ENCODE peak calls at places on chromosome 17, in seven cellular contexts. W is A549, C is body of pancreas, Y is heart right ventricle, I is cardiac muscle cell, V is left ventricle myocardium inferior, J is ovary. K is an unnamed sample.
A peak's percentile ranks its signal among the peaks of the same experiment; 100 is the strongest.

GRCh38 chr17:535165-535564 is 179.5 kb downstream of the VPS53 start:
- DNase-seq in W (no peak), C (no peak), Y (no peak), I (no peak), V (no peak), J (no peak), K (no peak)

GRCh38 chr17:53088501-53088900 is 734.2 kb upstream of the KIF2B start:
- DNase-seq in W (no peak), C (no peak), Y (no peak), I (no peak), V (no peak), J (no peak), K (no peak)

GRCh38 chr17:683040-683439 is 31.6 kb downstream of the VPS53 start:
- DNase-seq in W (no peak), C (no peak), Y (no peak), I (no peak), V (no peak), J (no peak), K (no peak)

GRCh38 chr17:43528319-43528987 is 17.7 kb downstream of the ETV4 start:
- DNase-seq in W (no peak), C (peak; percentile 68), Y (peak; percentile 34), I (no peak), V (peak; percentile 43), J (peak; percentile 35), K (no peak)

GRCh38 chr17:3777366-3777765 is 23.6 kb downstream of the ITGAE start:
- DNase-seq in W (no peak), C (no peak), Y (no peak), I (no peak), V (no peak), J (no peak), K (no peak)

GRCh38 chr17:57097832-57098421 is 12.9 kb downstream of the AKAP1 start:
- DNase-seq in W (no peak), C (peak; percentile 45), Y (peak; percentile 74), I (peak; percentile 77), V (no peak), J (no peak), K (no peak)

GRCh38 chr17:69959291-69959690 is 115.7 kb upstream of the KCNJ16 start:
- DNase-seq in W (no peak), C (no peak), Y (no peak), I (no peak), V (no peak), J (no peak), K (no peak)

GRCh38 chr17:46036491-46036890 is 37.4 kb downstream of the STH start:
- DNase-seq in W (no peak), C (no peak), Y (no peak), I (no peak), V (no peak), J (no peak), K (no peak)

GRCh38 chr17:58268326-58268725 is 12.4 kb downstream of the MPO start:
- DNase-seq in W (no peak), C (no peak), Y (no peak), I (no peak), V (no peak), J (no peak), K (no peak)

GRCh38 chr17:17792143-17792550 is 44.6 kb downstream of the SREBF1 start:
- DNase-seq in W (no peak), C (no peak), Y (no peak), I (no peak), V (no peak), J (no peak), K (no peak)

GRCh38 chr17:81340606-81341346 is 45.7 kb upstream of the SLC38A10 start:
- DNase-seq in W (no peak), C (peak; percentile 79), Y (peak; percentile 80), I (no peak), V (no peak), J (peak; percentile 69), K (no peak)

GRCh38 chr17:81685108-81685507 is 1.3 kb downstream of the HGS start:
- DNase-seq in W (no peak), C (no peak), Y (no peak), I (no peak), V (no peak), J (no peak), K (peak; percentile 88)

DNA sequence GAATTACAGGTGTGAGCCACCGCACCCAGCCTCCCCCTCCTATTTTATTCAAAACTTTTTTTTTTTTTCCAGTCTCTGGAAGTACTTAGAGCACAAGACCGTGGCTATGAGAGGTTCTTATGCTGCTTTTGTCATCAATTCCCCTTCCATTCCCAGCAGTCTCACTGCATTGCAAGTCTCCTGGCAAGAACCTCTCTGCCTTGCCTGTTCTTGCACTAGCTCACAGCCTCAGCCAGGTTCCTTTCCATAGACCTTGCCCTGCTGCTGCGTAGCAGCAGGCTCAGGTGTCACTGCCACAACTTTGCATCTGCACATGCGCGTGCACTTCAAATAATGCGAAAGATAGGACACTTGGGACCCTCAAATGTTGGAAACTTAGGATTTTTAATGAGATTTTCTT is 15.6 kb downstream of the ATP6V0A1 start:
- DNase-seq in W (no peak), C (peak; percentile 18), Y (no peak), I (no peak), V (no peak), J (no peak), K (no peak)
- H3K27ac ChIP-seq in W (no peak overlapping the region), C (no peak overlapping the region), Y (no peak overlapping the region), I (no peak overlapping the region), V (no peak overlapping the region), J (no peak overlapping the region), K (no peak overlapping the region)

GRCh38 chr17:29622337-29623282 is at the start of gene CORO6:
- DNase-seq in W (peak; percentile 50), C (peak; percentile 37), Y (no peak), I (peak; percentile 92), V (peak; percentile 70), J (peak; percentile 78), K (no peak)
- H3K4me1 ChIP-seq in W (peaks cover 38% of the 10 kb centered on the region), C (peaks cover 21% of the 10 kb centered on the region), Y (peaks cover 38% of the 10 kb centered on the region), I (peaks cover 45% of the 10 kb centered on the region), V (peaks cover 72% of the 10 kb centered on the region), J (peaks cover 2% of the 10 kb centered on the region), K (peaks cover 34% of the 10 kb centered on the region)

GRCh38 chr17:47830991-47831933 is at the start of the genes LRRC46 and MRPL10:
- DNase-seq in W (peak; percentile 94), C (peak; percentile 94), Y (peak; percentile 93), I (peak; percentile 97), V (peak; percentile 93), J (peak; percentile 97), K (peak; percentile 83)
- TF ChIP-seq CTCF in W (peak; percentile 55), C (no peak), Y (no peak), I (peak; percentile 34), V (no peak), J (no peak), K (peak; percentile 61)

DNA sequence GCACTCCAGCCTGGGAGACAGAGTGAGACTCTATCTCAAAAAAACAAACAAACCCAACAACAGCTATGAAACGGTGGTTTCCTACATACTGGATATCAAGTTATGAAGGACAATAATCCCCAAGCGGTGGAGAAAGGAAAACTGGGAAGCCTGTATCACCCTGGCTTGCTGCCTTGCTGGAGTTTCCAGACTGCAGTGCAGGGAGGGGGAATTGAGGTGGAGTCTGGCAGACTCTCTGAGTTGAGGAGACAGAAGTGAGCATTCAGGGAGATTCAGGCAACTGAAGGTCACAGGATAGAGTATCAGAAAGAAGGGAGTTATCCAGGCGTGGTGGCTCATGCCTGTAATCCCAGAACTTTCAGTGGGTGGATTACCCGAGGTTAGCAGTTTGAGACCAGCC is 11.9 kb downstream of the QRICH2 start:
- DNase-seq in W (no peak), C (no peak), Y (no peak), I (no peak), V (no peak), J (no peak), K (no peak)
- H3K27ac ChIP-seq in W (no peak overlapping the region), C (no peak overlapping the region), Y (no peak overlapping the region), I (no peak overlapping the region), V (no peak overlapping the region), J (no peak overlapping the region), K (no peak overlapping the region)

DNA sequence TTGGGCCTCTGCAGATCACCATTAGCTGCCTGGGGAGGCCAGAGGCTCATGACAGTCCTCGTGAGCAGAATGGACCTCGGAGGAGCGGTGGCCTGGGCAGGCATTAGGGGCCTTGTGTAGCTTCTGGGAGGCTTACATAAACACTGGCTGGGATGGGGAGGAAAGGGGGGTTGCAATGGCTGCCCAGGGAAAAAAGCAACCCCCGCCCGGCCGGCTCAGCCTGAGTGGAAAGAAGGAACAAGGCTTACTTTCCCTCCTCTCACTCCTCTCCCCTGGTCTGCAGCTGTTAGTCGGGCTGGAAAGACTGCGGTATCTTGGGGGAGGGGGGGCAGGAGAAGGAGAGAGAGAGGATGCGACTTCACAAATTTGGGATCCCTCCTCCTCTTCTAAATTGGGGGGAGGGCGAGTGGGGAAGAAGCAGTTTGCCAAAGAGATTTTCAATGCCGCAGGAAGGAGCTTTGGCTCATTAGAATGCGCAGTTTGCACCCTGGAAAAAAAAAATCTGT is 6.4 kb upstream of the NR1D1 start:
- DNase-seq in W (no peak), C (no peak), Y (peak; percentile 60), I (no peak), V (peak; percentile 33), J (peak; percentile 67), K (no peak)
- H3K4me1 ChIP-seq in W (peaks cover 63% of the 10 kb centered on the region), C (peaks cover 74% of the 10 kb centered on the region), Y (peaks cover 87% of the 10 kb centered on the region), I (peaks cover 52% of the 10 kb centered on the region), V (peaks cover 100% of the 10 kb centered on the region), J (peaks cover 51% of the 10 kb centered on the region), K (peaks cover 20% of the 10 kb centered on the region)

GRCh38 chr17:80006339-80006720 is 29.3 kb downstream of the TBC1D16 start:
- DNase-seq in W (no peak), C (no peak), Y (no peak), I (no peak), V (no peak), J (no peak), K (no peak)
- TF ChIP-seq CTCF in W (no peak), C (no peak), Y (no peak), I (no peak), V (no peak), J (no peak), K (no peak)

DNA sequence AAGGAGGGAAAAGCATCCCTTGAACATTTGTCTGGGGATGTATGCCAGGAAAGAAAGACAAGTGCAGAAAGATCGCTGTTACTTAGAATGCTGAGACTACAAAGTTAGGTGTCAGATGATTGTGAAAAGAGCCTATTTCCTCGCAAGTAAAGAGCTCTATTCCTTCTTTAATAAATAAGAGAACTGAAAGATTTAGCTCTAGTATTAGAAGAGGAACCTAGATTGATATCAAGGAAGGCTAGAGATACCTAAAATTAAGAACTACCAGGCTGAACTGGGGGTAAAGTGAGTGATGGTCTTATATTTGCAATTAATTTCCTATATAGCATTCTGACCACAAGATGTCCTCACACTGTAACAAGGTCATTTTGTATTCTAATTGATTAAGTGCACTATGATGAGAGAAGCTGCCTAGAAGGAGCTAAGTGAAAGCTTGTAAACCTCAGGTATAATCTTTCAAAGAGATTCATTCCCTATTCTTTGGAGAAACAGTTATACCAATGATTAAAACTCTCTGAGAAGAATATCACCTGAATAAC is 62.3 kb downstream of the SSH2 start:
- DNase-seq in W (no peak), C (no peak), Y (no peak), I (peak; percentile 32), V (no peak), J (no peak), K (no peak)
- H3K27ac ChIP-seq in W (no peak overlapping the region), C (no peak overlapping the region), Y (no peak overlapping the region), I (peak overlapping the region; percentile 60), V (no peak overlapping the region), J (no peak overlapping the region), K (no peak overlapping the region)

GRCh38 chr17:77285594-77286390 is 145.0 kb downstream of the SEC14L1 start:
- DNase-seq in W (peak; percentile 89), C (peak; percentile 76), Y (peak; percentile 33), I (no peak), V (peak; percentile 50), J (no peak), K (peak; percentile 92)
- H3K4me1 ChIP-seq in W (peaks cover 72% of the 10 kb centered on the region), C (peaks cover 79% of the 10 kb centered on the region), Y (peaks cover 32% of the 10 kb centered on the region), I (peaks cover 47% of the 10 kb centered on the region), V (peaks cover 44% of the 10 kb centered on the region), J (peaks cover 12% of the 10 kb centered on the region), K (peaks cover 28% of the 10 kb centered on the region)

GRCh38 chr17:2029911-2030778 is at the start of gene DPH1:
- DNase-seq in W (peak; percentile 91), C (peak; percentile 91), Y (peak; percentile 90), I (peak; percentile 95), V (peak; percentile 87), J (peak; percentile 92), K (peak; percentile 76)
- TF ChIP-seq CTCF in W (no peak), C (no peak), Y (no peak), I (no peak), V (no peak), J (peak; percentile 19), K (peak; percentile 11)